ENCODE peak calls at places on chromosomes 5 and 9, in six cellular contexts. One of them, this sample, is unnamed.

GRCh38 chr5:116543501-116543900 is 31.1 kb downstream of the SEMA6A start:
- DNase-seq in right atrium auricular region: no peak
- DNase-seq in A673: no peak
- DNase-seq in AG09319: no peak
- DNase-seq in nephron progenitor cell: no peak
- DNase-seq in HFF-Myc: no peak
- DNase-seq in this sample: no peak

GRCh38 chr9:116390306-116391228 is 237.0 kb downstream of the PAPPA start:
- DNase-seq in AG09319: no peak
- DNase-seq in right atrium auricular region: no peak
- DNase-seq in nephron progenitor cell: no peak
- DNase-seq in HFF-Myc: no peak
- DNase-seq in A673: no peak
- DNase-seq in this sample: no peak

GRCh38 chr9:130366888-130367550 is 77.7 kb upstream of the ASS1 start:
- DNase-seq in nephron progenitor cell: no peak
- DNase-seq in HFF-Myc: no peak
- DNase-seq in AG09319: no peak
- DNase-seq in right atrium auricular region: no peak
- DNase-seq in A673: no peak
- DNase-seq in this sample: no peak

GRCh38 chr5:80141147-80141671 is 106.1 kb downstream of the THBS4 start:
- DNase-seq in A673: no peak
- DNase-seq in HFF-Myc: peak
- DNase-seq in AG09319: peak
- DNase-seq in nephron progenitor cell: peak
- DNase-seq in right atrium auricular region: peak
- DNase-seq in this sample: no peak

GRCh38 chr9:121658166-121658565 is 6.7 kb downstream of the DAB2IP start:
- DNase-seq in HFF-Myc: no peak
- DNase-seq in AG09319: no peak
- DNase-seq in nephron progenitor cell: no peak
- DNase-seq in right atrium auricular region: no peak
- DNase-seq in A673: no peak
- DNase-seq in this sample: no peak

GRCh38 chr5:83102581-83102980 is 25.2 kb downstream of the XRCC4 start:
- DNase-seq in A673: no peak
- DNase-seq in nephron progenitor cell: no peak
- DNase-seq in HFF-Myc: no peak
- DNase-seq in AG09319: no peak
- DNase-seq in right atrium auricular region: no peak
- DNase-seq in this sample: no peak

GRCh38 chr9:79857188-79857587 is 285.4 kb downstream of the TLE4 start:
- DNase-seq in AG09319: no peak
- DNase-seq in A673: no peak
- DNase-seq in HFF-Myc: no peak
- DNase-seq in right atrium auricular region: no peak
- DNase-seq in nephron progenitor cell: no peak
- DNase-seq in this sample: no peak

GRCh38 chr9:104686081-104686480 is 8.2 kb upstream of the OR13D1 start:
- DNase-seq in HFF-Myc: no peak
- DNase-seq in AG09319: no peak
- DNase-seq in right atrium auricular region: no peak
- DNase-seq in nephron progenitor cell: no peak
- DNase-seq in A673: no peak
- DNase-seq in this sample: no peak

GRCh38 chr9:135048758-135049284 is 38.6 kb upstream of the OLFM1 start:
- DNase-seq in nephron progenitor cell: no peak
- DNase-seq in HFF-Myc: no peak
- DNase-seq in AG09319: no peak
- DNase-seq in A673: no peak
- DNase-seq in right atrium auricular region: no peak
- DNase-seq in this sample: no peak

GRCh38 chr5:42842860-42843641 is 31.4 kb upstream of the SELENOP start:
- DNase-seq in nephron progenitor cell: no peak
- DNase-seq in A673: no peak
- DNase-seq in right atrium auricular region: no peak
- DNase-seq in AG09319: no peak
- DNase-seq in HFF-Myc: no peak
- DNase-seq in this sample: no peak

GRCh38 chr5:163757344-163757743 is 251.9 kb downstream of the MAT2B start:
- DNase-seq in right atrium auricular region: no peak
- DNase-seq in nephron progenitor cell: no peak
- DNase-seq in A673: no peak
- DNase-seq in AG09319: no peak
- DNase-seq in HFF-Myc: no peak
- DNase-seq in this sample: no peak

GRCh38 chr9:106333487-106333886 is 529.5 kb upstream of the ZNF462 start:
- DNase-seq in HFF-Myc: no peak
- DNase-seq in AG09319: no peak
- DNase-seq in nephron progenitor cell: no peak
- DNase-seq in right atrium auricular region: no peak
- DNase-seq in A673: no peak
- DNase-seq in this sample: no peak

GRCh38 chr5:111070272-111071134 is 1.0 kb upstream of the TSLP start:
- DNase-seq in A673: peak
- DNase-seq in nephron progenitor cell: peak
- DNase-seq in AG09319: no peak
- DNase-seq in HFF-Myc: no peak
- DNase-seq in right atrium auricular region: no peak
- DNase-seq in this sample: no peak

GRCh38 chr9:10274983-10275382 is 337.8 kb downstream of the PTPRD start:
- DNase-seq in nephron progenitor cell: no peak
- DNase-seq in right atrium auricular region: no peak
- DNase-seq in A673: peak
- DNase-seq in AG09319: no peak
- DNase-seq in HFF-Myc: no peak
- DNase-seq in this sample: no peak

GRCh38 chr5:178499352-178499751 is 90.8 kb downstream of the COL23A1 start:
- DNase-seq in AG09319: no peak
- DNase-seq in nephron progenitor cell: no peak
- DNase-seq in right atrium auricular region: no peak
- DNase-seq in A673: no peak
- DNase-seq in HFF-Myc: no peak
- DNase-seq in this sample: no peak

GRCh38 chr9:136605966-136606365 is 56.8 kb upstream of the EGFL7 start:
- DNase-seq in right atrium auricular region: no peak
- DNase-seq in nephron progenitor cell: no peak
- DNase-seq in HFF-Myc: no peak
- DNase-seq in AG09319: no peak
- DNase-seq in A673: no peak
- DNase-seq in this sample: no peak

GRCh38 chr9:37916471-37917314 is 12.8 kb upstream of the SLC25A51 start:
- DNase-seq in A673: no peak
- DNase-seq in nephron progenitor cell: no peak
- DNase-seq in right atrium auricular region: no peak
- DNase-seq in AG09319: no peak
- DNase-seq in HFF-Myc: no peak
- DNase-seq in this sample: no peak

GRCh38 chr5:119583684-119584083 is 45.7 kb upstream of the FAM170A start:
- DNase-seq in HFF-Myc: no peak
- DNase-seq in AG09319: no peak
- DNase-seq in nephron progenitor cell: no peak
- DNase-seq in A673: no peak
- DNase-seq in right atrium auricular region: no peak
- DNase-seq in this sample: no peak

GRCh38 chr9:127968046-127968445 is 12.7 kb downstream of the EEIG1 start:
- DNase-seq in HFF-Myc: no peak
- DNase-seq in AG09319: no peak
- DNase-seq in nephron progenitor cell: no peak
- DNase-seq in right atrium auricular region: no peak
- DNase-seq in A673: no peak
- DNase-seq in this sample: no peak

GRCh38 chr5:172428224-172429166 is 25.8 kb downstream of the SH3PXD2B start:
- DNase-seq in right atrium auricular region: no peak
- DNase-seq in AG09319: no peak
- DNase-seq in nephron progenitor cell: no peak
- DNase-seq in HFF-Myc: no peak
- DNase-seq in A673: no peak
- DNase-seq in this sample: no peak

GRCh38 chr5:16654647-16655334 is 38.0 kb upstream of the RETREG1 start:
- DNase-seq in nephron progenitor cell: no peak
- DNase-seq in HFF-Myc: no peak
- DNase-seq in AG09319: no peak
- DNase-seq in A673: no peak
- DNase-seq in right atrium auricular region: no peak
- DNase-seq in this sample: no peak

GRCh38 chr5:142814122-142814521 is 43.9 kb downstream of the ARHGAP26 start:
- DNase-seq in HFF-Myc: no peak
- DNase-seq in AG09319: no peak
- DNase-seq in nephron progenitor cell: no peak
- DNase-seq in A673: no peak
- DNase-seq in right atrium auricular region: no peak
- DNase-seq in this sample: no peak

GRCh38 chr5:69202497-69202896 is 13.1 kb downstream of the CENPH start:
- DNase-seq in AG09319: no peak
- DNase-seq in right atrium auricular region: no peak
- DNase-seq in A673: no peak
- DNase-seq in nephron progenitor cell: no peak
- DNase-seq in HFF-Myc: no peak
- DNase-seq in this sample: no peak

GRCh38 chr9:1708215-1708614 is 306.9 kb upstream of the SMARCA2 start:
- DNase-seq in right atrium auricular region: no peak
- DNase-seq in nephron progenitor cell: no peak
- DNase-seq in A673: no peak
- DNase-seq in AG09319: no peak
- DNase-seq in HFF-Myc: no peak
- DNase-seq in this sample: no peak

GRCh38 chr9:1712861-1713260 is 302.3 kb upstream of the SMARCA2 start:
- DNase-seq in nephron progenitor cell: no peak
- DNase-seq in HFF-Myc: no peak
- DNase-seq in A673: no peak
- DNase-seq in right atrium auricular region: no peak
- DNase-seq in AG09319: no peak
- DNase-seq in this sample: no peak

GRCh38 chr9:1707291-1707690 is 307.9 kb upstream of the SMARCA2 start:
- DNase-seq in nephron progenitor cell: no peak
- DNase-seq in AG09319: no peak
- DNase-seq in HFF-Myc: no peak
- DNase-seq in A673: no peak
- DNase-seq in right atrium auricular region: no peak
- DNase-seq in this sample: no peak

GRCh38 chr9:1709347-1709746 is 305.8 kb upstream of the SMARCA2 start:
- DNase-seq in nephron progenitor cell: no peak
- DNase-seq in right atrium auricular region: no peak
- DNase-seq in HFF-Myc: no peak
- DNase-seq in A673: peak
- DNase-seq in AG09319: no peak
- DNase-seq in this sample: no peak
- TF ChIP-seq CTCF in nephron progenitor cell: no peak
- TF ChIP-seq CTCF in right atrium auricular region: no peak
- TF ChIP-seq CTCF in HFF-Myc: peak
- TF ChIP-seq CTCF in A673: peak
- TF ChIP-seq CTCF in AG09319: no peak
- TF ChIP-seq CTCF in this sample: no peak

GRCh38 chr9:138022121-138022741 is 144.6 kb downstream of the CACNA1B start:
- DNase-seq in nephron progenitor cell: peak
- DNase-seq in right atrium auricular region: peak
- DNase-seq in A673: peak
- DNase-seq in AG09319: no peak
- DNase-seq in HFF-Myc: no peak
- DNase-seq in this sample: no peak
- TF ChIP-seq CTCF in nephron progenitor cell: peak
- TF ChIP-seq CTCF in right atrium auricular region: no peak
- TF ChIP-seq CTCF in A673: peak
- TF ChIP-seq CTCF in AG09319: no peak
- TF ChIP-seq CTCF in HFF-Myc: peak
- TF ChIP-seq CTCF in this sample: no peak

GRCh38 chr5:65620021-65620420 is 4.1 kb downstream of the TRIM23 start:
- DNase-seq in HFF-Myc: no peak
- DNase-seq in A673: no peak
- DNase-seq in right atrium auricular region: no peak
- DNase-seq in nephron progenitor cell: no peak
- DNase-seq in AG09319: no peak
- DNase-seq in this sample: no peak

GRCh38 chr5:65625743-65626142 is 916 bp downstream of the SHLD3 start:
- DNase-seq in nephron progenitor cell: no peak
- DNase-seq in A673: no peak
- DNase-seq in HFF-Myc: no peak
- DNase-seq in right atrium auricular region: no peak
- DNase-seq in AG09319: no peak
- DNase-seq in this sample: no peak

GRCh38 chr5:65623482-65623881 is 651 bp downstream of the TRIM23 start:
- DNase-seq in AG09319: no peak
- DNase-seq in right atrium auricular region: no peak
- DNase-seq in A673: no peak
- DNase-seq in nephron progenitor cell: no peak
- DNase-seq in HFF-Myc: no peak
- DNase-seq in this sample: no peak

GRCh38 chr5:65624025-65624569 is at the start of gene TRIM23:
- DNase-seq in right atrium auricular region: peak
- DNase-seq in A673: peak
- DNase-seq in nephron progenitor cell: peak
- DNase-seq in AG09319: peak
- DNase-seq in HFF-Myc: peak
- DNase-seq in this sample: peak

DNA sequence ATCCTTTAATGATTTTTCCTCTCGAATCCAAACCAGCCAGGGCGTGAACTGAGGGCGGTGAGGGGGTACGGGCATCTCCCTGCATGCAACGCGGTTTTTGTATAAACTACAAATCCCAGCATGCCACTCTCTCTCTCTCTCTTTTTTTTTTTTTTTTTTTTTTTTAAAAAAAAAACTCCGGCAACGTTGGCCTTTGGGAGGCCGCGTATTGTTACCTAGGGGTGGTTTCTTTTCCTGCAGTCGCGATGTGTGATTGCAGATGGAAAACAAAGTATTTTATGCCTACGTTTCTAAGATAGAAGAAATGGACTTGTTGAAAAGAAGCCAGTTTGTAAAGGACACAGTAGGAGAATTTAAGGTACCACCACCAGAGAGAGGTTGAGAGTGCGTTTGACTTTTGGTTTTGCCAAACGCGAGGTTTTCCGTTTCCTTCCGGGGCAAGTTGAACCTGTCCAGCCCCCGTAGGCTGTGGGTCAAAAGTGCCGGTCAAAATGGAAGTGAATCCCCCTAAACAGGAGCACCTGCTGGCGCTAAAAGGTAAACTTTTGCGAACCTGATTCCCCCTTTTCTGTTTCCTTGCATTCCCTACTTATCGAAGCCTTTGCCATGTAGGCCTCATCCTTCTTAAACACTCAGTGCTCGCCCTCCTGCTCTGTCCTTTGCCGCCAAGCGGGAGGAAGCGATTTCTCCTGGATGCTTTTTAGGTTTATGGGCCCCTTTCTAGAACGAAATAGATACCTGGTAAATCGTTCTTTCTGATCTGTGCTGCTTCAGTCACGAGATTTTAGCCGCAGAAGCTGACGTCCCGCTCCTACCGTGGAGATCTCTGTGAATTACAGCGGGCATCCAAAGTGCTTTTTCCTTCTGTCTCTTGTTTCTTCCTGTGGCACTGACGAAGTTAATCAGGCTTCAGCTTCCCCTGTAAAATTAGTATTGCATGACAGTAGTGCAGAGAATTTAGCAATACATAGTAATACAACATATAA is at the start of the genes SHLD3 and TRAPPC13:
- DNase-seq in right atrium auricular region: peak
- DNase-seq in nephron progenitor cell: peak
- DNase-seq in AG09319: peak
- DNase-seq in HFF-Myc: peak
- DNase-seq in A673: peak
- DNase-seq in this sample: peak
- TF ChIP-seq CTCF in right atrium auricular region: no peak
- TF ChIP-seq CTCF in nephron progenitor cell: no peak
- TF ChIP-seq CTCF in AG09319: no peak
- TF ChIP-seq CTCF in HFF-Myc: no peak
- TF ChIP-seq CTCF in A673: no peak
- TF ChIP-seq CTCF in this sample: no peak

GRCh38 chr9:70392189-70392588 is 22.3 kb downstream of the KLF9 start:
- DNase-seq in A673: peak
- DNase-seq in right atrium auricular region: no peak
- DNase-seq in HFF-Myc: no peak
- DNase-seq in nephron progenitor cell: no peak
- DNase-seq in AG09319: no peak
- DNase-seq in this sample: no peak
- TF ChIP-seq CTCF in A673: peak
- TF ChIP-seq CTCF in right atrium auricular region: peak
- TF ChIP-seq CTCF in HFF-Myc: peak
- TF ChIP-seq CTCF in nephron progenitor cell: no peak
- TF ChIP-seq CTCF in AG09319: no peak
- TF ChIP-seq CTCF in this sample: no peak